ENCODE peak calls at places on chromosome 10, in four cellular contexts. X is SK-N-SH, N is WTC11, I is K562. V is an unnamed sample.

GRCh38 chr10:451021-451471 is 238.4 kb downstream of the DIP2C start:
- DNase-seq in X (no peak), N (no peak), I (no peak), V (no peak)

GRCh38 chr10:117533507-117534281 is 8.9 kb upstream of the EMX2 start:
- DNase-seq in X (no peak), N (no peak), I (no peak), V (no peak)

GRCh38 chr10:98642281-98642680 is 195.5 kb upstream of the HPS1 start:
- DNase-seq in X (no peak), N (no peak), I (no peak), V (no peak)

GRCh38 chr10:35412900-35413491 is 76.7 kb downstream of the CCNY start:
- DNase-seq in X (no peak), N (no peak), I (peak; percentile 69), V (no peak)

GRCh38 chr10:128165536-128165935 is 39.3 kb upstream of the MKI67 start:
- DNase-seq in X (no peak), N (no peak), I (no peak), V (no peak)

GRCh38 chr10:26479766-26480492 is 41.8 kb downstream of the APBB1IP start:
- DNase-seq in X (no peak), N (no peak), I (no peak), V (no peak)

GRCh38 chr10:26044123-26044749 is 110.2 kb downstream of the MYO3A start:
- DNase-seq in X (no peak), N (no peak), I (no peak), V (no peak)

GRCh38 chr10:92222603-92223275 is 68.1 kb downstream of the CPEB3 start:
- DNase-seq in X (no peak), N (no peak), I (no peak), V (no peak)

GRCh38 chr10:11715815-11716494 is 26.2 kb upstream of the ECHDC3 start:
- DNase-seq in X (no peak), N (no peak), I (no peak), V (peak; percentile 97)

GRCh38 chr10:51269816-51270215 is 195.5 kb downstream of the PRKG1 start:
- DNase-seq in X (no peak), N (no peak), I (no peak), V (no peak)

GRCh38 chr10:52644678-52645434 is 127.7 kb downstream of the MBL2 start:
- DNase-seq in X (peak; percentile 25), N (peak; percentile 46), I (peak; percentile 11), V (peak; percentile 48)

GRCh38 chr10:13003004-13003403 is 1.5 kb upstream of the CCDC3 start:
- DNase-seq in X (no peak), N (no peak), I (no peak), V (no peak)

GRCh38 chr10:19817251-19818046 is 1.2 kb downstream of the PLXDC2 start:
- DNase-seq in X (peak; percentile 51), N (peak; percentile 76), I (no peak), V (no peak)
- TF ChIP-seq FOXJ3 in X (no peak), N (no peak), I (no peak), V (no peak)

GRCh38 chr10:76651148-76651547 is 986.5 kb downstream of the KCNMA1 start:
- DNase-seq in X (no peak), N (no peak), I (no peak), V (no peak)
- TF ChIP-seq USF2 in X (no peak), N (no peak), I (no peak), V (no peak)

DNA sequence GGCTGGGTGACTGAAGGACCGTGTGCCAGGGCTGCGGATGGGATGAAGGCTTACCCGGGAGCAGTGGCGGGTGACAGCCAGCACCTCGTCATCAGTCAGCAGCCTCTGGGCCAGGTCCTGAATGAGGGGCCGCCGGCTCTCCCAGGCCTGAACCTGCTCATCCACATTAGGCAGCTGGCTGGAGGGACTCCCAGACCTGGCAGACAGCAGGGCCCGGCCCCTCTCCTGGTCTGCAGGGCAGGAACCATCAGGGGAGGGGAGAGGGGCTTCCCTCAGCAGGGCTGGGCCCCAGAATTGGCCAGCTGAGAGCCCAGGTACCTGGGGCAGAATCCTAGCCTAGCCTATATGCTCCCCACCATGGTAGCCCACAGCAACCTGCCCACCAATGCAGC is 15.4 kb downstream of the PDZD7 start:
- DNase-seq in X (no peak), N (no peak), I (no peak), V (no peak)
- TF ChIP-seq FOXJ3 in X (no peak), N (no peak), I (no peak), V (no peak)

DNA sequence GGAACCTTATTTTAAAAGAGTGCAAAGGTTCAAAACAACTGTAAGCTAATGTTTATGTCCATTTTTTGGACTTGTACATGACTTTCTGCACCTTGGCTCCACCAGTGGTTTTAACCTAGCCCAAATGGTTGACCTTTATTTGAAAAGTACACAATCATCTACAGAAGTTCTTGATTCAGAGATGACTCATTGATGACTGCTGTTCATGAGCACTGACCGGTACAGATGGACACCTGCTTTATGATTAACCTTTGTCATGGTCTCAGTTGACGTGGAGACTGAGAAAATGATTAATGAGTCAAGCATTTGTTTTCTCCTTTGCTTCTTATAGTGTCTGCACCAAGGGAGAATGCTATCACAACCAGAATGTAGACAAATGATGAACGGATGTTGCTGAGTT is 55.7 kb upstream of the PTER start:
- DNase-seq in X (no peak), N (no peak), I (no peak), V (peak; percentile 86)
- TF ChIP-seq USF2 in X (no peak), N (no peak), I (no peak), V (no peak)

GRCh38 chr10:5538892-5539651 is 14.3 kb downstream of the CALML3 start:
- DNase-seq in X (no peak), N (no peak), I (peak; percentile 48), V (no peak)
- TF ChIP-seq FOXJ3 in X (no peak), N (no peak), I (no peak), V (no peak)

DNA sequence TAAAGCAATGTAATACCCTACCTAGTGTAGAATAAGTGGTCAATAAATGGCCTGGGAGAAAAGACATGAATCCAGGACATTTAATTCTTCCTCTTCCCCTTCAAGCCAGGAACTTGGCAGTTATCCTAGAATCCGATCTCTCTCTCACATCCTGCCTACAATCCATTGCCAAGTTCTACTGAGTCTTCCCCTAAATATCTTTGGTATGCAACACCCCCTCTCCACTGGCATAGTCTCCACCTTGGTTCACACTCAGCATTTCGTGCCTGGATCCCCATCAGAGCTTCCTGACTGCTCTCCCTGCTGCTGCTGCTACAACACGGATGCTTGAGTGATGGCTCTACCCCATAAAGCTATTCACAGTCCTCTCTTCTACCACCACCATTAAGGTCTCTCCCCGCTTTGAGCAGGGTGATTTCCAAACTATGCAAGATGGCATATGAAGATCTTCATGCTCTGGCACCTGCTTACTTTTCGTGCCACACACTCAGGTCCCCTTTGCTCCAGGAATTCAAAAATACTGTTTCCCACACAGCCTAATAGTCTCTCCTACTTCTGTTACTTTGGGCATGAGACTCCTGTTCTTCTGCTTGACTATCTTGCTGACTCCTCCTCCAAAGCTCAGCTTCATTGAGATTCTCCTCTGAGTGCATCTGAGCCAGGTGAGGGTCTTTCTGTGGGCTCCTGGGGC is 4.8 kb downstream of the ANK3 start:
- DNase-seq in X (no peak), N (no peak), I (no peak), V (no peak)
- TF ChIP-seq USF2 in X (no peak), N (no peak), I (no peak), V (no peak)